ENCODE peak calls at places on chromosomes 5 and 9, in ten cellular contexts. M, P, Y, K, O, V, T, C, U and Z are unnamed samples.

GRCh38 chr9:12178634-12179033 is 514.6 kb upstream of the TYRP1 start:
- DNase-seq in M (no peak), P (no peak), Y (no peak), K (no peak), O (no peak), V (no peak), T (no peak), C (no peak), U (no peak), Z (no peak)

GRCh38 chr9:124011460-124012301 is at the start of gene LHX2:
- DNase-seq in M (peak), P (no peak), Y (peak), K (peak), O (peak), V (peak), T (peak), C (no peak), U (peak), Z (peak)

GRCh38 chr5:156491766-156492165 is 164.8 kb downstream of the SGCD start:
- DNase-seq in M (no peak), P (no peak), Y (no peak), K (no peak), O (no peak), V (no peak), T (no peak), C (no peak), U (no peak), Z (no peak)

GRCh38 chr9:88011005-88011766 is 36.9 kb upstream of the CDK20 start:
- DNase-seq in M (peak), P (no peak), Y (no peak), K (peak), O (peak), V (peak), T (no peak), C (no peak), U (peak), Z (no peak)

GRCh38 chr5:116923344-116923743 is 348.7 kb upstream of the SEMA6A start:
- DNase-seq in M (no peak), P (no peak), Y (no peak), K (no peak), O (no peak), V (no peak), T (no peak), C (no peak), U (no peak), Z (no peak)

GRCh38 chr5:1330146-1330846 is 14.6 kb downstream of the CLPTM1L start:
- DNase-seq in M (no peak), P (no peak), Y (no peak), K (no peak), O (no peak), V (no peak), T (peak), C (no peak), U (no peak), Z (no peak)

GRCh38 chr5:133794771-133795391 is 173.5 kb downstream of the C5orf15 start:
- DNase-seq in M (no peak), P (no peak), Y (no peak), K (no peak), O (no peak), V (no peak), T (no peak), C (no peak), U (no peak), Z (no peak)

GRCh38 chr5:174571662-174572397 is 152.6 kb upstream of the MSX2 start:
- DNase-seq in M (peak), P (peak), Y (peak), K (peak), O (peak), V (peak), T (peak), C (peak), U (peak), Z (no peak)

GRCh38 chr5:159210846-159211245 is 1.5 kb upstream of the RNF145 start:
- DNase-seq in M (no peak), P (no peak), Y (no peak), K (no peak), O (no peak), V (no peak), T (no peak), C (no peak), U (peak), Z (no peak)
- H3K4me3 ChIP-seq in M (peak), P (no peak), Y (no peak), K (no peak), O (no peak), V (no peak), T (no peak), C (no peak), U (no peak), Z (no peak)

DNA sequence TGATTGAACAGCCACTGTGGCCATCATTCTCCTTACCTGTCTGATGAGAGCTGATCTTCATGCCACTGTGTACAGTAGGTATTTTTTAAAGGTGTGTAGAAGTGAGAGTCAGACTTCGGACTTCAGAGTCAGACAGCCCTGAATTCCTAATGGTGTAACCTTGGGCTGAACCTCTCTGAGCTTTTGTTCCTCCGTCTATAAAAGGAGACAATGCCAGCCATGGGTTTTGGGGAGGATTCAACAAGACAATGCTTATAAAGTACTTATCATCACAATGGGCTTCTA is 18.7 kb downstream of the GSN start:
- DNase-seq in M (no peak), P (no peak), Y (no peak), K (no peak), O (no peak), V (no peak), T (no peak), C (no peak), U (no peak), Z (no peak)
- H3K4me3 ChIP-seq in M (no peak), P (no peak), Y (peak), K (no peak), O (no peak), V (no peak), T (no peak), C (peak), U (no peak), Z (no peak)

GRCh38 chr9:137441935-137442321 is 771 bp upstream of the ENTPD8 start:
- DNase-seq in M (no peak), P (no peak), Y (no peak), K (no peak), O (no peak), V (no peak), T (no peak), C (no peak), U (no peak), Z (no peak)
- H3K4me3 ChIP-seq in M (no peak), P (no peak), Y (peak), K (no peak), O (no peak), V (no peak), T (peak), C (peak), U (no peak), Z (no peak)

GRCh38 chr5:119300311-119300670 is 55.5 kb upstream of the TNFAIP8 start:
- DNase-seq in M (no peak), P (no peak), Y (no peak), K (no peak), O (no peak), V (no peak), T (no peak), C (no peak), U (no peak), Z (no peak)
- H3K4me3 ChIP-seq in M (no peak), P (no peak), Y (no peak), K (no peak), O (no peak), V (no peak), T (no peak), C (no peak), U (no peak), Z (no peak)

DNA sequence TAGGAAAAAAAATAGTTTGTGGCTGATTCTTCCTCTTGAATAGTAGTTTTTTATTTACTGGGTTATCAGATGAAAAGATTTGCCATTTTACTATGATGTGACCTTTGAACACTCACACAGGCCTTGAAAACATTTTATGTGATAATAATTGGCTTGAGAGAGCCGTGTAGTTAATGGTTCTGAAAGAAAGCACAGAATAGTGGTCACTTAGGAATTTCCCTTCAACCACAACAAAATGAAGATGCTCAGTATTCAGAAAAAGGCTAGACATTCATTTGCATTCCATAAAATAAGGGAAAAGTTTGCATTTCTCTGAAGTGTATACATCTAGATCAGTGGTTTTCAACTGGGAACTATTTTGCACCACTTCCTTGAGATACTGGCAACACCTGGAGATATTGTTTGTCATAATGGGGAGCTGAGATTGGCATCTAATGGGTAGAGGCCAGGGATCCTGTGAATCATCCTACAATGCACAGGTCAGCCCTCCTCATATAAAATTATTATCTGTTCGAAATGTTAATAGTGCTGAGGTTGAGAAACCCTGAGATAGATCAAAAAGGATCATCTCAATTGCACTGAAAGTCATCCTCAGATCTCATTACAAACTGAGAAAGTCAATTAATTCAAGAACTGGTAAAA is 446.4 kb upstream of the CCNG1 start:
- DNase-seq in M (no peak), P (no peak), Y (no peak), K (no peak), O (no peak), V (no peak), T (no peak), C (no peak), U (no peak), Z (no peak)
- H3K4me3 ChIP-seq in M (no peak), P (no peak), Y (no peak), K (no peak), O (no peak), V (no peak), T (no peak), C (no peak), U (no peak), Z (no peak)

DNA sequence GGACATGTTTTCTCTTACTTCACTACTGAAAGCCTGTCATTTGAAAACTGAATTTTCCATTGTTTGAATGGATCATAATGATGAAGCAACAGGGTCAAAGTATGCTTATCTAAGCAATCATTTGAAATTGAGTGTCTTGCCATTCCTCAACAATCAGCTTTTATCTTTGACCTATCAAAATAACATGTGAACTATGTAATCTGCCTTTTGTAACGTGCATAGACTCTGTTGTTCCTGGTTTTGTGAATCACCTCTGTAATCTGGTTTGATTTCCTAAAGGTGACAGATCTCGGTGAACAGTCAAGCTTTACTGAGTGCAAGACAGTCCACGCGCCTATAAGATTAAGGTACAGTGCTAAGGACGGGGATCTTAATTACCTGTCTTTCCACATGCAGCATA is 3.3 kb downstream of the MEF2C start:
- DNase-seq in M (peak), P (no peak), Y (no peak), K (no peak), O (no peak), V (no peak), T (no peak), C (no peak), U (no peak), Z (no peak)
- H3K4me3 ChIP-seq in M (peak), P (peak), Y (peak), K (no peak), O (no peak), V (no peak), T (peak), C (peak), U (no peak), Z (no peak)

DNA sequence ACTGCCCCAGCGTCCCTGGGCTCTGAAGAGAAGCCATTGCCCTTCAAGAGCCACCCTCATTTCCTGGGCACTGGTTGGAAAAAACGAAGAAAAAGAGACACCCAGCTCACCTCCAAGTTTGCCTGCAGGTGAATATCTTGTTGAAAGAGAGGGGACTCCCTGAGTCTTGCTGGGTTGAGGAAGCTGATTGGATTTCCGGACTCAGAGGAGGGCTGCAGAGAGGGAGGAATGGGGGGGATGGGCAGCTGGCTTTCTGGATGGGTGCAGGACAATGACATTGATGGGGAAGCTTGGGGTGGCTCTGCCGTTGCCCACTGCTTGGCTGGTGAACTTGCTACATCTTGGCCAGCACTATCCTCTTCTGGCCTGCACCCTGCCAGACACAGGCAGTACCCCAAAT is 31.0 kb upstream of the IER5L start:
- DNase-seq in M (no peak), P (no peak), Y (no peak), K (no peak), O (no peak), V (no peak), T (no peak), C (no peak), U (no peak), Z (no peak)
- H3K4me3 ChIP-seq in M (no peak), P (no peak), Y (no peak), K (no peak), O (no peak), V (no peak), T (no peak), C (no peak), U (no peak), Z (no peak)

DNA sequence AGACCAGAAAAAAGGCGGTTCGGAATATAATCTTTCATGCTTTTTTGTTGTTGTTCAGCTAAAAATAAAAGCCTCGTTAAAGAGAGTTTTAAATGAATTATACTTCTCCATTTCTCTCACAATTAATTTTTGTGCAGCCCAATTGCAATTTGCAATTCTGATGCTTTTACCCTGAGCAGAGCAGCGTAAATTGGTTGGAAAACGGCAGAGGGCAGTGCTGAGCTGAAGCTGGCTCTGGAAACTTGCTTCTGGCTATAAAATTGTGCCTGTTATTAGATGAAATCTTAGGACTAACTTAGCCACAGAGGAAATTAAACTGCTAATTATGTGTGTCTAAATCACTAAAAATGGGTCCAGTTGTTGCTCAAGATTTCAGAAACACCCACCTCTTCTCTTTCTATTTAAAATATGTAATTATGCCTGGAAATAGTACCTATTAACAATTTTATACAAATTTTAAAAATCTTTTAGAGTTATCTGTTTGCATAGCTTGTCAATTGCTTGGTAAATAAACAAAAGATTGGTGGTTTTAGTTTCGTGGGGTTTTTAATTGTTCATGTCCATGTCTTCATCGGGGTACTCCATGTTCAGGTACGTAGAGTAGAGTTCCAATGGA is 441.8 kb upstream of the TLE4 start:
- DNase-seq in M (peak), P (peak), Y (peak), K (peak), O (peak), V (peak), T (peak), C (no peak), U (peak), Z (peak)
- H3K4me3 ChIP-seq in M (no peak), P (no peak), Y (no peak), K (no peak), O (no peak), V (no peak), T (no peak), C (no peak), U (no peak), Z (no peak)

DNA sequence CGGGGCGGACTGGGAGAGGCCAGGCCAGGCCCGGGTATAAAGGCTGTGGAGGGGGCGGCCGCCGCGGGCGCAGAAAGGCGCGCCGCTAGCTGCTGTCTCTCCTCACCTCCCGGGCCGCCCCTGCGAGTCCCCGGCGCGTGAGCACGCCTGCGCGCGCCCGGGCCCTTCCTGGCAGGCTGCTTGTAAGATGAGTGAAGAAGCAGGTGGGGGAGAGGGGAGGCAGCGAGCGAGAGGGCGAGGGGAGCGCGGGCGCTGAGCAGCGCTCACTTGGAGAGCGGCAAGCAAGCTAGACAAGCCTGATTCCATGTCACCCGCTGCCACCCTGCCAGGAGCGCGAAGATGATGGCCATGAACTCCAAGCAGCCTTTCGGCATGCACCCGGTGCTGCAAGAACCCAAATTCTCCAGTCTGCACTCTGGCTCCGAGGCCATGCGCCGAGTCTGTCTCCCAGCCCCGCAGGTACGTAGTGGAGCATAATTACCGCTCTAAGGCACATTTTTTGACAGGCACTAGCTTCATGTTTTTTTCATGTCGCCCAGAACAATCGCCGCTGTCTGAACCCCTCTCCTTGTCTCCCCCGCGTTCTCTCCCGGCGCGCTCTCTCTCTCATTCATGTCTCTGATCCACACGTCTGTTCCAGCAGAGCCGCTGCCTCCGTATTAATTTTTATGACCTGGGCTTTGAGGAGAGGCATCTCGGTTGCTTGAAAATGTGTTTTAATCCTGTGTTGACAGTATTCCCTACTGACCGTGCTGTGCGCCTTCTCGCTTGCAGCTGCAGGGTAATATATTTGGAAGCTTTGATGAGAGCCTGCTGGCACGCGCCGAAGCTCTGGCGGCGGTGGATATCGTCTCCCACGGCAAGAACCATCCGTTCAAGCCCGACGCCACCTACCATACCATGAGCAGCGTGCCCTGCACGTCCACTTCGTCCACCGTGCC is at the start of gene POU4F3:
- DNase-seq in M (no peak), P (no peak), Y (no peak), K (no peak), O (no peak), V (no peak), T (no peak), C (no peak), U (no peak), Z (no peak)
- H3K4me3 ChIP-seq in M (no peak), P (no peak), Y (peak), K (no peak), O (no peak), V (no peak), T (no peak), C (no peak), U (no peak), Z (no peak)